ENCODE peak calls at places on chromosome 14, in seven cellular contexts. O is HepG2, N is HEK293T, B is WTC11, I is HCT116, D is K562, X is GM12878. C is an unnamed sample.

GRCh38 chr14:68016243-68016914 is 196.8 kb downstream of the RAD51B start:
- DNase-seq in O (no peak), N (no peak), B (no peak), I (no peak), D (no peak), X (no peak), C (no peak)

GRCh38 chr14:35114036-35114435 is 7.8 kb downstream of the PPP2R3C start:
- DNase-seq in O (no peak), N (no peak), B (no peak), I (no peak), D (no peak), X (no peak), C (no peak)

GRCh38 chr14:65940056-65940735 is 527.7 kb downstream of the FUT8 start:
- DNase-seq in O (peak), N (peak), B (no peak), I (peak), D (peak), X (no peak), C (no peak)

GRCh38 chr14:49961270-49962222 is 68.7 kb downstream of the ARF6 start:
- DNase-seq in O (no peak), N (no peak), B (no peak), I (no peak), D (no peak), X (no peak), C (no peak)

GRCh38 chr14:101500061-101500460 is 61.2 kb upstream of the DIO3 start:
- DNase-seq in O (no peak), N (no peak), B (no peak), I (no peak), D (no peak), X (no peak), C (no peak)

GRCh38 chr14:68135566-68135965 is 316.0 kb downstream of the RAD51B start:
- DNase-seq in O (no peak), N (no peak), B (no peak), I (no peak), D (no peak), X (no peak), C (no peak)

GRCh38 chr14:104428333-104428851 is 151.2 kb upstream of the C14orf180 start:
- DNase-seq in O (no peak), N (no peak), B (no peak), I (no peak), D (no peak), X (no peak), C (no peak)

GRCh38 chr14:22830329-22831010 is 783 bp downstream of the MRPL52 start:
- DNase-seq in O (no peak), N (no peak), B (no peak), I (no peak), D (no peak), X (no peak), C (no peak)

GRCh38 chr14:88553886-88554457 is 835 bp downstream of the PTPN21 start:
- DNase-seq in O (no peak), N (no peak), B (no peak), I (no peak), D (no peak), X (no peak), C (no peak)

GRCh38 chr14:31843361-31844091 is 233.6 kb upstream of the ARHGAP5 start:
- DNase-seq in O (no peak), N (no peak), B (no peak), I (no peak), D (no peak), X (no peak), C (no peak)

GRCh38 chr14:100546051-100546443 is 41.2 kb downstream of the BEGAIN start:
- DNase-seq in O (no peak), N (peak), B (no peak), I (no peak), D (peak), X (no peak), C (no peak)

GRCh38 chr14:105937253-105938054 is 411.1 kb downstream of the TMEM121 start:
- DNase-seq in O (no peak), N (no peak), B (no peak), I (no peak), D (no peak), X (no peak), C (no peak)

GRCh38 chr14:32507029-32507984 is 178.2 kb downstream of the AKAP6 start:
- DNase-seq in O (no peak), N (no peak), B (no peak), I (peak), D (no peak), X (no peak), C (no peak)

GRCh38 chr14:99758915-99759545 is 34.2 kb upstream of the EML1 start:
- DNase-seq in O (no peak), N (no peak), B (no peak), I (no peak), D (no peak), X (no peak), C (no peak)

GRCh38 chr14:101331141-101331525 is 230.2 kb upstream of the DIO3 start:
- DNase-seq in O (no peak), N (no peak), B (no peak), I (no peak), D (no peak), X (no peak), C (no peak)

GRCh38 chr14:80518173-80518572 is 306.9 kb upstream of the DIO2 start:
- DNase-seq in O (no peak), N (no peak), B (no peak), I (no peak), D (no peak), X (no peak), C (no peak)

GRCh38 chr14:63203618-63204406 is 431 bp upstream of the RHOJ start:
- DNase-seq in O (peak), N (peak), B (peak), I (no peak), D (no peak), X (no peak), C (peak)

GRCh38 chr14:68247281-68247680 is 427.7 kb downstream of the RAD51B start:
- DNase-seq in O (no peak), N (no peak), B (no peak), I (no peak), D (no peak), X (no peak), C (no peak)

GRCh38 chr14:83847102-83847501 is 1682.8 kb upstream of the FLRT2 start:
- DNase-seq in O (no peak), N (no peak), B (no peak), I (no peak), D (no peak), X (no peak), C (no peak)

GRCh38 chr14:66104486-66104885 is 381.7 kb upstream of the CCDC196 start:
- DNase-seq in O (no peak), N (no peak), B (peak), I (no peak), D (peak), X (no peak), C (no peak)

GRCh38 chr14:52789118-52789517 is 2.3 kb downstream of the GNPNAT1 start:
- DNase-seq in O (no peak), N (peak), B (no peak), I (no peak), D (no peak), X (no peak), C (no peak)

GRCh38 chr14:77490347-77490986 is 8.1 kb downstream of the ISM2 start:
- DNase-seq in O (no peak), N (no peak), B (no peak), I (no peak), D (no peak), X (no peak), C (no peak)

DNA sequence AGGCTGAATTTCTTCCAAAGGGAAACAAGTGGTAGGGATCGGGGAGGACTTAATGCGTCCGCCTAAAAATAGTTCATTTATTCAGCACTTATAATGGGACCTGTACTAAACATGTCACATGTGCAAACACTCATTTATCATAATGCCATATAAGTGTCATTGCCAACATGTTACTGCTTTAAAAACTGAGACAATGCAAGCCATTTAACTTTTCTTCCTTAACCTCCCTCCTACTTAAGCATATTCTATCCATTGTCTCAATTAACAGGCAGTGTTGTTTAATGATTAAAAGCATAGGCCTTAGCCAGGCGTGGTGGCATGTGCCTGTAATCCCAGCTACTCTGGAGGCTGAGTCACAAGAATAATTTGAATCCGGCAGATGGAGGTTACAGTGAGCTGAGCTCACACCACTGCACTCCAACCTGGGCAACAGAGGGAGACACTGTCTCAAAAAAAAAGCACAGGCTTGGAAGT is 13.5 kb upstream of the SCFD1 start:
- DNase-seq in O (no peak), N (no peak), B (no peak), I (no peak), D (no peak), X (no peak), C (no peak)
- TF ChIP-seq SP1 in O (no peak), N (no peak), B (no peak), I (no peak), D (no peak), X (no peak), C (no peak)

GRCh38 chr14:97709552-97709951 is 912.4 kb downstream of the VRK1 start:
- DNase-seq in O (no peak), N (no peak), B (no peak), I (no peak), D (no peak), X (no peak), C (no peak)

GRCh38 chr14:97706814-97707213 is 909.6 kb downstream of the VRK1 start:
- DNase-seq in O (no peak), N (no peak), B (no peak), I (no peak), D (no peak), X (no peak), C (no peak)

GRCh38 chr14:97705976-97706375 is 908.8 kb downstream of the VRK1 start:
- DNase-seq in O (no peak), N (no peak), B (no peak), I (no peak), D (no peak), X (no peak), C (no peak)

GRCh38 chr14:97705107-97705506 is 907.9 kb downstream of the VRK1 start:
- DNase-seq in O (no peak), N (no peak), B (no peak), I (no peak), D (no peak), X (no peak), C (no peak)

DNA sequence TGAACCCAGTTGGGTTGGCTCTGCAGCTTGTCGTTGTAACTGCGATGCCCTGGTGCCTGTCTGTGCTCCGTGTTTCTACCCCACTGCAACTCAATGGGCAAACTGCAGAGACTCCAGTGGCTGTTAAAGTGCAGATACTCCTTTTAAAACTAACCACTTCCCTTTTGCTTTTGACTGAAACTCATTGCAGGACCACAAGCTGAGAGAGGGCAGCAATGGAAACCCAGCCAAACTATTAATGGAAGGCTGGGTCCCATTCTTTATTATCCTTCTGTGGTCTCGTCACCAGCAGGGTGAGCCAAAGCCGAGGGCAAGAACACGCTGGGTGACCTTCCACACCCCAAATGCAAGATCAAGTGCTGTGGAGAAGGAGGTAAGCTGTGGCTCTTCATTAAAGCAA is 910.4 kb downstream of the VRK1 start:
- DNase-seq in O (no peak), N (no peak), B (no peak), I (no peak), D (no peak), X (peak), C (no peak)
- TF ChIP-seq SP1 in O (no peak), N (no peak), B (no peak), I (no peak), D (no peak), X (no peak), C (no peak)

DNA sequence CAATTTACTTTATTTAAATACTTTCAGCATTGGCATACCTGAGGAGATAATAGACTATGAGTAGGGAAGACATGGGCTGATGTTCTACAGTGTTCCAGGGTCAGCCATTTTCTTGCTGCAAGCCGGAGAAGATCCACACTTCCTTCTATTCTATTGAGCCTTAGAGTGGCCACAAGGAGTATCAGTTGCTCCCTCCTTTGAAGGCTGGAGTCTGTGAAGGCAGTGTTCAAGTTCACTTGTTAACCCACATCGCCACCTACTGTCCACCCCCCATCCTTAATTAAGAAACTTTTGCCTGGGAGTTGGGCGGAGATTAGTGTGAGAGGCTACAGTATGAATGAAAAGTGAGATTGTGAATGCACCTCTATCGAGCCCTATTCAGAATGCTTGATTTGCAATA is 666.6 kb downstream of the NRXN3 start:
- DNase-seq in O (peak), N (peak), B (peak), I (peak), D (peak), X (peak), C (peak)
- TF ChIP-seq SP1 in O (no peak), N (no peak), B (no peak), I (no peak), D (no peak), X (no peak), C (peak)

DNA sequence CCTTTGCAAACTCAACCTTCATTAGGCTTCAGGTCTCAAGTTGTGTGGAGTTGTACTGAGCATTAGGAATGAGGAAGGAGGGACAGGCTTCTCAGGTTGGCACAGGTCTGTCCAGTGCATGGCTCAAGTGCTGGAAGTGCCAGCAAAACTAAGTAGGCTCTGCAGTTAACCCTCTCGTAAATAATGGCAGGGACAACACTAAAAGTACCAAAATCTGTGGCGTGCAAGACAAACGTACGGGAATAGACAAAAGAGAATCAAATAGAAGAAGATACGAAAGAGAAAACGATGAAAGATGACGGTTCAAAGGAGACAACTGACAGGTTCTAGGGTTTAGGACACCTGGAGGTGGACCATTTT is 612 bp downstream of the TRAPPC6B start:
- DNase-seq in O (no peak), N (no peak), B (no peak), I (no peak), D (no peak), X (no peak), C (no peak)
- TF ChIP-seq SP1 in O (no peak), N (no peak), B (no peak), I (no peak), D (no peak), X (no peak), C (no peak)

GRCh38 chr14:39739796-39740195 is 307.6 kb upstream of the FBXO33 start:
- DNase-seq in O (no peak), N (no peak), B (no peak), I (no peak), D (no peak), X (no peak), C (no peak)
- TF ChIP-seq SP1 in O (no peak), N (no peak), B (no peak), I (no peak), D (no peak), X (no peak), C (no peak)

DNA sequence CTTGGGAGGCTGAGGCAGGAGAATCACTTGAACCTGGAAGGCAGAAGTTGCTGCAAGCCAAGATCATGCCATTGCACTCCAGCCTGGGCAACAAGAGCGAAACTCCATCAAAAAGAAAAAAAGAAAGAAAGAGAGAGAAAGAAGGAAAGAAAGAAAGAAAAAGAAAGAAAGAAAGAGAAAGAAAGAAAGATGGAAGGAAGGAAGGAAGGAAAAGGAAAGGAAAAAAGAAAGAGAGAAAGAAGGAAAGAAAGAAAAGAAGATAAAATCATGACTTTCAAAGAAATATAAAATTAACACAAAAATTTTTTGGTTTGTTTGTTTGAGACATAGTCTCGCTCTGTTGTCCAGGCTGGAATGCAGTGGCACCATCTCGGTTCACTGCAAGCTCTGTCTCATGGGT is 22.2 kb upstream of the DAAM1 start:
- DNase-seq in O (no peak), N (no peak), B (no peak), I (no peak), D (no peak), X (no peak), C (no peak)
- TF ChIP-seq SP1 in O (no peak), N (no peak), B (no peak), I (no peak), D (no peak), X (no peak), C (no peak)

GRCh38 chr14:46487582-46488350 is 163.8 kb downstream of the RPL10L start:
- DNase-seq in O (no peak), N (no peak), B (no peak), I (no peak), D (no peak), X (no peak), C (no peak)

GRCh38 chr14:46490150-46490769 is 161.3 kb downstream of the RPL10L start:
- DNase-seq in O (peak), N (peak), B (peak), I (peak), D (no peak), X (peak), C (no peak)

DNA sequence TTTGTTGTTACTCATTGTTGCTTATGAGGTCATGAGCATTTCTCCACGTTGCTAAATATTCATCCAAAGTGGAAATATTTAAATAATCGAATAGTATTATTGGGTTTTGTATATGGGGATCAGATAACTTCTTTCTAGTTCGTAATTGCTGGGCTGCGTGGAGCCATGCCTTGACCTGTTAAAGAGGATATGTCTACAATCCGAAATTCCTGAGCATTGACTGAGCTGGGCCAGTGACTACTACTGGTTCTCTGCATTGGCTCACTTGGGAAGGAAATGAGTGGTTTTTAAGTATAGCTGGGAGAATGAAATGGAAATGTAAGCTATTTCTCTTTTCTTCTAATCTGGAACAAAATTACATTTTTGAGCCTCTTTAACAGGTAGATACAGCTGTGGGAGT is 163.2 kb downstream of the RPL10L start:
- DNase-seq in O (no peak), N (no peak), B (no peak), I (no peak), D (no peak), X (no peak), C (no peak)
- TF ChIP-seq SP1 in O (no peak), N (no peak), B (no peak), I (no peak), D (no peak), X (no peak), C (no peak)